ENCODE peak calls at places on chromosomes 7 and 10, in nine cellular contexts. One of them, this sample, is unnamed.

GRCh38 chr10:24382596-24382978 is 173.6 kb downstream of the KIAA1217 start:
- DNase-seq in PC-9: no peak
- DNase-seq in sigmoid colon: no peak
- DNase-seq in RWPE2: no peak
- DNase-seq in coronary artery: no peak
- DNase-seq in thyroid gland: no peak
- DNase-seq in cardiac muscle cell: no peak
- DNase-seq in pancreas: no peak
- DNase-seq in MM.1S: peak
- DNase-seq in this sample: no peak

GRCh38 chr10:13741438-13741837 is 154.7 kb downstream of the PRPF18 start:
- DNase-seq in PC-9: no peak
- DNase-seq in sigmoid colon: peak
- DNase-seq in RWPE2: no peak
- DNase-seq in coronary artery: no peak
- DNase-seq in thyroid gland: no peak
- DNase-seq in cardiac muscle cell: no peak
- DNase-seq in pancreas: no peak
- DNase-seq in MM.1S: no peak
- DNase-seq in this sample: no peak

GRCh38 chr10:76576276-76576962 is 1061.2 kb downstream of the KCNMA1 start:
- DNase-seq in PC-9: no peak
- DNase-seq in sigmoid colon: no peak
- DNase-seq in RWPE2: no peak
- DNase-seq in coronary artery: no peak
- DNase-seq in thyroid gland: no peak
- DNase-seq in cardiac muscle cell: no peak
- DNase-seq in pancreas: no peak
- DNase-seq in MM.1S: no peak
- DNase-seq in this sample: no peak

GRCh38 chr10:113221756-113222168 is 271.7 kb downstream of the TCF7L2 start:
- DNase-seq in PC-9: no peak
- DNase-seq in sigmoid colon: no peak
- DNase-seq in RWPE2: no peak
- DNase-seq in coronary artery: no peak
- DNase-seq in thyroid gland: no peak
- DNase-seq in cardiac muscle cell: no peak
- DNase-seq in pancreas: no peak
- DNase-seq in MM.1S: no peak
- DNase-seq in this sample: no peak

GRCh38 chr7:130363156-130363847 is 17.0 kb upstream of the CPA1 start:
- DNase-seq in PC-9: peak
- DNase-seq in sigmoid colon: peak
- DNase-seq in RWPE2: peak
- DNase-seq in coronary artery: no peak
- DNase-seq in thyroid gland: no peak
- DNase-seq in cardiac muscle cell: no peak
- DNase-seq in pancreas: no peak
- DNase-seq in MM.1S: no peak
- DNase-seq in this sample: no peak

GRCh38 chr7:5139998-5140397 is 50.0 kb upstream of the WIPI2 start:
- DNase-seq in PC-9: no peak
- DNase-seq in sigmoid colon: no peak
- DNase-seq in RWPE2: no peak
- DNase-seq in coronary artery: no peak
- DNase-seq in thyroid gland: peak
- DNase-seq in cardiac muscle cell: peak
- DNase-seq in pancreas: peak
- DNase-seq in MM.1S: peak
- DNase-seq in this sample: no peak

GRCh38 chr7:4147931-4148620 is 534.0 kb upstream of the FOXK1 start:
- DNase-seq in PC-9: no peak
- DNase-seq in sigmoid colon: no peak
- DNase-seq in RWPE2: no peak
- DNase-seq in coronary artery: no peak
- DNase-seq in thyroid gland: no peak
- DNase-seq in cardiac muscle cell: no peak
- DNase-seq in pancreas: no peak
- DNase-seq in MM.1S: no peak
- DNase-seq in this sample: no peak

GRCh38 chr7:30626984-30627383 is 32.3 kb downstream of the GARS1 start:
- DNase-seq in PC-9: no peak
- DNase-seq in sigmoid colon: no peak
- DNase-seq in RWPE2: no peak
- DNase-seq in coronary artery: no peak
- DNase-seq in thyroid gland: no peak
- DNase-seq in cardiac muscle cell: no peak
- DNase-seq in pancreas: no peak
- DNase-seq in MM.1S: no peak
- DNase-seq in this sample: no peak

GRCh38 chr7:8831386-8831785 is 398.0 kb downstream of the NXPH1 start:
- DNase-seq in PC-9: no peak
- DNase-seq in sigmoid colon: no peak
- DNase-seq in RWPE2: no peak
- DNase-seq in coronary artery: no peak
- DNase-seq in thyroid gland: no peak
- DNase-seq in cardiac muscle cell: no peak
- DNase-seq in pancreas: no peak
- DNase-seq in MM.1S: no peak
- DNase-seq in this sample: no peak

GRCh38 chr10:28294809-28295208 is 8.1 kb downstream of the MPP7 start:
- DNase-seq in PC-9: no peak
- DNase-seq in sigmoid colon: no peak
- DNase-seq in RWPE2: no peak
- DNase-seq in coronary artery: no peak
- DNase-seq in thyroid gland: no peak
- DNase-seq in cardiac muscle cell: no peak
- DNase-seq in pancreas: no peak
- DNase-seq in MM.1S: no peak
- DNase-seq in this sample: no peak

GRCh38 chr10:76433161-76434005 is 1002.0 kb downstream of the LRMDA start:
- DNase-seq in PC-9: peak
- DNase-seq in sigmoid colon: no peak
- DNase-seq in RWPE2: no peak
- DNase-seq in coronary artery: no peak
- DNase-seq in thyroid gland: peak
- DNase-seq in cardiac muscle cell: peak
- DNase-seq in pancreas: no peak
- DNase-seq in MM.1S: no peak
- DNase-seq in this sample: peak

GRCh38 chr10:95236068-95236903 is 42.2 kb downstream of the ACSM6 start:
- DNase-seq in PC-9: peak
- DNase-seq in sigmoid colon: no peak
- DNase-seq in RWPE2: no peak
- DNase-seq in coronary artery: no peak
- DNase-seq in thyroid gland: no peak
- DNase-seq in cardiac muscle cell: no peak
- DNase-seq in pancreas: no peak
- DNase-seq in MM.1S: peak
- DNase-seq in this sample: no peak

GRCh38 chr10:72564596-72564995 is 61.3 kb downstream of the MICU1 start:
- DNase-seq in PC-9: no peak
- DNase-seq in sigmoid colon: no peak
- DNase-seq in RWPE2: no peak
- DNase-seq in coronary artery: no peak
- DNase-seq in thyroid gland: no peak
- DNase-seq in cardiac muscle cell: no peak
- DNase-seq in pancreas: no peak
- DNase-seq in MM.1S: no peak
- DNase-seq in this sample: peak

GRCh38 chr10:112580267-112580666 is 133.3 kb downstream of the VTI1A start:
- DNase-seq in PC-9: no peak
- DNase-seq in sigmoid colon: no peak
- DNase-seq in RWPE2: no peak
- DNase-seq in coronary artery: no peak
- DNase-seq in thyroid gland: no peak
- DNase-seq in cardiac muscle cell: no peak
- DNase-seq in pancreas: no peak
- DNase-seq in MM.1S: no peak
- DNase-seq in this sample: no peak

GRCh38 chr10:86969421-86970041 is 1.2 kb downstream of the ADIRF start:
- DNase-seq in PC-9: no peak
- DNase-seq in sigmoid colon: peak
- DNase-seq in RWPE2: no peak
- DNase-seq in coronary artery: peak
- DNase-seq in thyroid gland: no peak
- DNase-seq in cardiac muscle cell: no peak
- DNase-seq in pancreas: peak
- DNase-seq in MM.1S: no peak
- DNase-seq in this sample: no peak

GRCh38 chr7:99625961-99626360 is 9.2 kb downstream of the ZSCAN25 start:
- DNase-seq in PC-9: no peak
- DNase-seq in sigmoid colon: no peak
- DNase-seq in RWPE2: no peak
- DNase-seq in coronary artery: no peak
- DNase-seq in thyroid gland: no peak
- DNase-seq in cardiac muscle cell: no peak
- DNase-seq in pancreas: no peak
- DNase-seq in MM.1S: no peak
- DNase-seq in this sample: no peak

GRCh38 chr10:125084191-125085186 is 75.9 kb downstream of the CTBP2 start:
- DNase-seq in PC-9: peak
- DNase-seq in sigmoid colon: peak
- DNase-seq in RWPE2: peak
- DNase-seq in coronary artery: peak
- DNase-seq in thyroid gland: peak
- DNase-seq in cardiac muscle cell: no peak
- DNase-seq in pancreas: peak
- DNase-seq in MM.1S: no peak
- DNase-seq in this sample: peak

GRCh38 chr7:51126813-51127617 is 189.6 kb downstream of the COBL start:
- DNase-seq in PC-9: no peak
- DNase-seq in sigmoid colon: no peak
- DNase-seq in RWPE2: no peak
- DNase-seq in coronary artery: no peak
- DNase-seq in thyroid gland: no peak
- DNase-seq in cardiac muscle cell: no peak
- DNase-seq in pancreas: no peak
- DNase-seq in MM.1S: no peak
- DNase-seq in this sample: no peak

GRCh38 chr7:17706734-17707133 is 233.6 kb downstream of the SNX13 start:
- DNase-seq in PC-9: peak
- DNase-seq in sigmoid colon: peak
- DNase-seq in RWPE2: no peak
- DNase-seq in coronary artery: no peak
- DNase-seq in thyroid gland: peak
- DNase-seq in cardiac muscle cell: peak
- DNase-seq in pancreas: no peak
- DNase-seq in MM.1S: peak
- DNase-seq in this sample: peak

GRCh38 chr10:63767512-63767911 is 246.3 kb downstream of the REEP3 start:
- DNase-seq in PC-9: no peak
- DNase-seq in sigmoid colon: no peak
- DNase-seq in RWPE2: no peak
- DNase-seq in coronary artery: no peak
- DNase-seq in thyroid gland: no peak
- DNase-seq in cardiac muscle cell: no peak
- DNase-seq in pancreas: no peak
- DNase-seq in MM.1S: no peak
- DNase-seq in this sample: no peak
- TF ChIP-seq CTCF in PC-9: peak
- TF ChIP-seq CTCF in sigmoid colon: peak
- TF ChIP-seq CTCF in RWPE2: peak
- TF ChIP-seq CTCF in coronary artery: no peak
- TF ChIP-seq CTCF in thyroid gland: no peak
- TF ChIP-seq CTCF in cardiac muscle cell: peak
- TF ChIP-seq CTCF in pancreas: no peak
- TF ChIP-seq CTCF in MM.1S: peak
- TF ChIP-seq CTCF in this sample: no peak

DNA sequence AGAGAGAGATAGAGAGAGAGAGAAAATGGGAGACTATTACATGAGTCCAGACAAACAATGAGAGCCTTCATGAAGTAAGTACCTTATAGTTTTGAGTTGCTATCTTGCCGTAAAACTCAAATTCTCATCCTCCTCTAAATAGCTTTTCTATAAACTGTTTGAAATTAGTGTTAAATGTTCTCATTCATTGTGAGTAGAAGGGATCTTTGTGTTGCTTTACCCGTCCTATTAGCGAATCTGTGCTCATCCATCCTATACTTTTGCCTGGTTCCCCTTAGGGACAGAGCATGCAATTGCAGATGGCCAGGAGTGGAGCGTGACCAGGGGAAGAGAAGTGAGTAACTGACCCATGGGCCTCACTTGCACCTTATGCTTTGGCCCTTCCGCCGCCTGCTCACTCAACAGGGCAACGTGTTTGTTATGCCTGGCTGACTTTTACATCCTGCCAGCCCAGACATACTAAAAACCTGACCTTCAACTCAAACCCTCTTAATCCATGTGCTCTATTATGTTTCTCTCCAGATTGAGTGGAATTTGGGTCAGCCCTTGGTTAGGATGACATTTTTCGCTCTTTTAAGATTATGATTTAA is 244.2 kb upstream of the YAE1 start:
- DNase-seq in PC-9: no peak
- DNase-seq in sigmoid colon: no peak
- DNase-seq in RWPE2: no peak
- DNase-seq in coronary artery: no peak
- DNase-seq in thyroid gland: no peak
- DNase-seq in cardiac muscle cell: no peak
- DNase-seq in pancreas: no peak
- DNase-seq in MM.1S: no peak
- DNase-seq in this sample: no peak
- H3K4me3 ChIP-seq in PC-9: no peak
- H3K4me3 ChIP-seq in sigmoid colon: no peak
- H3K4me3 ChIP-seq in RWPE2: no peak
- H3K4me3 ChIP-seq in coronary artery: no peak
- H3K4me3 ChIP-seq in thyroid gland: no peak
- H3K4me3 ChIP-seq in cardiac muscle cell: no peak
- H3K4me3 ChIP-seq in pancreas: no peak
- H3K4me3 ChIP-seq in MM.1S: no peak
- H3K4me3 ChIP-seq in this sample: no peak

DNA sequence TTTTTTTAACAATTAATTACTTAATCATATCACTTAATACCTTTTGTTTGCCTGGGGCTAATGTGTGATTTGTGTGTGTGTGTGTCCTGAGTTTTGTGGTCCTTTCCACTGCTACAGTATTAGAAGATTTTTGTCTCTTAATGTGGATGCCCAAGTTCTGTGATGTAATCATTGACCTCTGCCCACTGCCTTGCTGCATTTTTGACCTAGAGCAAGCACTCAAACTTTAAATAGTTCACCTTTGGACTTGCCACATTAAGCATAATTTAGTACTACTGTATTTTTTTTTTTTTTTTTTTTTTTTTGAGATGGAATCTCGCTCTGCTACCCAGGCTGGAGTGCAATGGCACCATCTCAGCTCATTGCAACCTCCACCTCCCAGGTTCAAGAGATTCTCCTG is 52.7 kb downstream of the VCL start:
- DNase-seq in PC-9: no peak
- DNase-seq in sigmoid colon: no peak
- DNase-seq in RWPE2: no peak
- DNase-seq in coronary artery: no peak
- DNase-seq in thyroid gland: no peak
- DNase-seq in cardiac muscle cell: no peak
- DNase-seq in pancreas: no peak
- DNase-seq in MM.1S: no peak
- DNase-seq in this sample: no peak
- H3K27ac ChIP-seq in PC-9: no peak
- H3K27ac ChIP-seq in sigmoid colon: peak
- H3K27ac ChIP-seq in RWPE2: no peak
- H3K27ac ChIP-seq in coronary artery: peak
- H3K27ac ChIP-seq in thyroid gland: peak
- H3K27ac ChIP-seq in cardiac muscle cell: peak
- H3K27ac ChIP-seq in pancreas: no peak
- H3K27ac ChIP-seq in MM.1S: no peak
- H3K27ac ChIP-seq in this sample: no peak

GRCh38 chr7:106231856-106232490 is 52.8 kb downstream of the NAMPT start:
- DNase-seq in PC-9: no peak
- DNase-seq in sigmoid colon: no peak
- DNase-seq in RWPE2: no peak
- DNase-seq in coronary artery: no peak
- DNase-seq in thyroid gland: no peak
- DNase-seq in cardiac muscle cell: no peak
- DNase-seq in pancreas: no peak
- DNase-seq in MM.1S: no peak
- DNase-seq in this sample: no peak
- TF ChIP-seq CTCF in PC-9: no peak
- TF ChIP-seq CTCF in sigmoid colon: no peak
- TF ChIP-seq CTCF in RWPE2: no peak
- TF ChIP-seq CTCF in coronary artery: no peak
- TF ChIP-seq CTCF in thyroid gland: no peak
- TF ChIP-seq CTCF in cardiac muscle cell: no peak
- TF ChIP-seq CTCF in pancreas: no peak
- TF ChIP-seq CTCF in MM.1S: no peak
- TF ChIP-seq CTCF in this sample: no peak

This sample was measured in lung.